ENCODE peak calls at places on chromosomes 6 and 20, in six cellular contexts. One of them, this sample, is unnamed.

GRCh38 chr6:122416825-122417224 is 17.4 kb downstream of the HSF2 start:
- DNase-seq in A549: no peak
- DNase-seq in H9: no peak
- DNase-seq in fibroblast of lung: no peak
- DNase-seq in SK-N-SH: no peak
- DNase-seq in keratinocyte: no peak
- DNase-seq in this sample: no peak

GRCh38 chr6:144284753-144285547 is at the start of gene UTRN:
- DNase-seq in keratinocyte: no peak
- DNase-seq in H9: peak
- DNase-seq in fibroblast of lung: peak
- DNase-seq in A549: peak
- DNase-seq in SK-N-SH: peak
- DNase-seq in this sample: no peak

GRCh38 chr6:33313105-33313708 is 671 bp downstream of the TAPBP start:
- DNase-seq in A549: no peak
- DNase-seq in H9: peak
- DNase-seq in keratinocyte: no peak
- DNase-seq in fibroblast of lung: peak
- DNase-seq in SK-N-SH: peak
- DNase-seq in this sample: peak

GRCh38 chr20:59825944-59826759 is 107.3 kb downstream of the SYCP2 start:
- DNase-seq in H9: peak
- DNase-seq in A549: no peak
- DNase-seq in SK-N-SH: peak
- DNase-seq in fibroblast of lung: no peak
- DNase-seq in keratinocyte: peak
- DNase-seq in this sample: no peak

GRCh38 chr20:52191132-52191435 is 495 bp downstream of the ZFP64 start:
- DNase-seq in H9: no peak
- DNase-seq in fibroblast of lung: no peak
- DNase-seq in keratinocyte: no peak
- DNase-seq in SK-N-SH: no peak
- DNase-seq in A549: no peak
- DNase-seq in this sample: no peak

GRCh38 chr6:15892369-15892768 is 229.5 kb upstream of the DTNBP1 start:
- DNase-seq in A549: no peak
- DNase-seq in SK-N-SH: no peak
- DNase-seq in fibroblast of lung: no peak
- DNase-seq in keratinocyte: no peak
- DNase-seq in H9: no peak
- DNase-seq in this sample: no peak

GRCh38 chr20:63273635-63274380 is 1.2 kb downstream of the ARFGAP1 start:
- DNase-seq in SK-N-SH: no peak
- DNase-seq in A549: peak
- DNase-seq in fibroblast of lung: peak
- DNase-seq in H9: no peak
- DNase-seq in keratinocyte: no peak
- DNase-seq in this sample: no peak

GRCh38 chr20:62123450-62124118 is 1.3 kb downstream of the LSM14B start:
- DNase-seq in SK-N-SH: no peak
- DNase-seq in fibroblast of lung: peak
- DNase-seq in keratinocyte: no peak
- DNase-seq in A549: no peak
- DNase-seq in H9: no peak
- DNase-seq in this sample: no peak

GRCh38 chr6:5249451-5250122 is 11.2 kb downstream of the LYRM4 start:
- DNase-seq in SK-N-SH: no peak
- DNase-seq in H9: no peak
- DNase-seq in A549: no peak
- DNase-seq in keratinocyte: no peak
- DNase-seq in fibroblast of lung: peak
- DNase-seq in this sample: no peak

GRCh38 chr6:13398421-13398994 is 70.2 kb upstream of the TBC1D7 start:
- DNase-seq in SK-N-SH: peak
- DNase-seq in fibroblast of lung: no peak
- DNase-seq in keratinocyte: no peak
- DNase-seq in A549: no peak
- DNase-seq in H9: peak
- DNase-seq in this sample: no peak

GRCh38 chr6:43219119-43219518 is 10.2 kb downstream of the DNPH1 start:
- DNase-seq in SK-N-SH: no peak
- DNase-seq in keratinocyte: no peak
- DNase-seq in A549: no peak
- DNase-seq in fibroblast of lung: no peak
- DNase-seq in H9: no peak
- DNase-seq in this sample: no peak

GRCh38 chr6:105981002-105981887 is 104.9 kb upstream of the PRDM1 start:
- DNase-seq in fibroblast of lung: peak
- DNase-seq in SK-N-SH: peak
- DNase-seq in A549: no peak
- DNase-seq in keratinocyte: no peak
- DNase-seq in H9: peak
- DNase-seq in this sample: no peak

GRCh38 chr6:22042713-22043112 is 254.1 kb downstream of the PRL start:
- DNase-seq in fibroblast of lung: peak
- DNase-seq in SK-N-SH: no peak
- DNase-seq in H9: no peak
- DNase-seq in keratinocyte: no peak
- DNase-seq in A549: no peak
- DNase-seq in this sample: no peak

GRCh38 chr20:44734938-44735337 is 10.7 kb upstream of the KCNK15 start:
- DNase-seq in fibroblast of lung: peak
- DNase-seq in H9: no peak
- DNase-seq in keratinocyte: no peak
- DNase-seq in A549: peak
- DNase-seq in SK-N-SH: no peak
- DNase-seq in this sample: no peak

GRCh38 chr20:34578040-34578439 is 19.5 kb downstream of the MAP1LC3A start:
- DNase-seq in H9: no peak
- DNase-seq in SK-N-SH: no peak
- DNase-seq in A549: no peak
- DNase-seq in fibroblast of lung: no peak
- DNase-seq in keratinocyte: no peak
- DNase-seq in this sample: no peak

GRCh38 chr20:34579936-34580587 is 21.5 kb downstream of the MAP1LC3A start:
- DNase-seq in H9: no peak
- DNase-seq in A549: no peak
- DNase-seq in fibroblast of lung: peak
- DNase-seq in SK-N-SH: no peak
- DNase-seq in keratinocyte: no peak
- DNase-seq in this sample: peak

GRCh38 chr20:34578521-34579147 is 20.1 kb downstream of the MAP1LC3A start:
- DNase-seq in SK-N-SH: no peak
- DNase-seq in A549: no peak
- DNase-seq in H9: no peak
- DNase-seq in fibroblast of lung: no peak
- DNase-seq in keratinocyte: no peak
- DNase-seq in this sample: no peak

GRCh38 chr20:34580588-34580940 is 22.0 kb downstream of the MAP1LC3A start:
- DNase-seq in keratinocyte: no peak
- DNase-seq in H9: no peak
- DNase-seq in SK-N-SH: no peak
- DNase-seq in fibroblast of lung: no peak
- DNase-seq in A549: no peak
- DNase-seq in this sample: no peak

GRCh38 chr20:34579191-34579661 is 20.7 kb downstream of the MAP1LC3A start:
- DNase-seq in H9: no peak
- DNase-seq in keratinocyte: peak
- DNase-seq in A549: peak
- DNase-seq in fibroblast of lung: peak
- DNase-seq in SK-N-SH: no peak
- DNase-seq in this sample: no peak
- TF ChIP-seq CTCF in H9: no peak
- TF ChIP-seq CTCF in keratinocyte: peak
- TF ChIP-seq CTCF in A549: peak
- TF ChIP-seq CTCF in fibroblast of lung: peak
- TF ChIP-seq CTCF in SK-N-SH: peak
- TF ChIP-seq CTCF in this sample: no peak

GRCh38 chr6:36095497-36096391 is 34.6 kb upstream of the MAPK13 start:
- DNase-seq in keratinocyte: no peak
- DNase-seq in SK-N-SH: no peak
- DNase-seq in H9: no peak
- DNase-seq in A549: peak
- DNase-seq in fibroblast of lung: no peak
- DNase-seq in this sample: no peak
- H3K4me2 ChIP-seq in keratinocyte: no peak
- H3K4me2 ChIP-seq in SK-N-SH: no peak
- H3K4me2 ChIP-seq in H9: no peak
- H3K4me2 ChIP-seq in A549: peak
- H3K4me2 ChIP-seq in fibroblast of lung: no peak
- H3K4me2 ChIP-seq in this sample: no peak

DNA sequence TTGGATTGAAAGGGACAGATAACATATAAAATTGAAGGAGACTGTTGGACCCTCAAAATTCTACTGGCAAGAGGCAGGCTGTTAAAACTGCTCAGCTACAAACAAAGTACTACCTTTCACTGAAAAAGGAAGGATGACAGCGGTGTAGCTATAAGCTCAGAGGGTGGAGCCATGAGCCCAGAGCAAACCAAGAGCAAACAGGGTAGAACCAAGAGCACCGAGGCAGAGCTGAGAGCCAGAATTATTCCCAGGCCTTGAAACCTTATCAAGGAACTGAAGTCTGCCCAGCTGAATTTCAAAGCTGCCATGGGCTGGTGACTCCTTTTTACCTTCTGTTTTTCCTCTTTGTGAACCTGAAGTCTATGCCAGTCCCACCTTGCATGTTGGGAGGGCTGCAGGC is 74.7 kb upstream of the SLC4A11 start:
- DNase-seq in A549: no peak
- DNase-seq in fibroblast of lung: no peak
- DNase-seq in H9: no peak
- DNase-seq in keratinocyte: no peak
- DNase-seq in SK-N-SH: no peak
- DNase-seq in this sample: no peak
- TF ChIP-seq CTCF in A549: no peak
- TF ChIP-seq CTCF in fibroblast of lung: no peak
- TF ChIP-seq CTCF in H9: no peak
- TF ChIP-seq CTCF in keratinocyte: no peak
- TF ChIP-seq CTCF in SK-N-SH: no peak
- TF ChIP-seq CTCF in this sample: no peak

DNA sequence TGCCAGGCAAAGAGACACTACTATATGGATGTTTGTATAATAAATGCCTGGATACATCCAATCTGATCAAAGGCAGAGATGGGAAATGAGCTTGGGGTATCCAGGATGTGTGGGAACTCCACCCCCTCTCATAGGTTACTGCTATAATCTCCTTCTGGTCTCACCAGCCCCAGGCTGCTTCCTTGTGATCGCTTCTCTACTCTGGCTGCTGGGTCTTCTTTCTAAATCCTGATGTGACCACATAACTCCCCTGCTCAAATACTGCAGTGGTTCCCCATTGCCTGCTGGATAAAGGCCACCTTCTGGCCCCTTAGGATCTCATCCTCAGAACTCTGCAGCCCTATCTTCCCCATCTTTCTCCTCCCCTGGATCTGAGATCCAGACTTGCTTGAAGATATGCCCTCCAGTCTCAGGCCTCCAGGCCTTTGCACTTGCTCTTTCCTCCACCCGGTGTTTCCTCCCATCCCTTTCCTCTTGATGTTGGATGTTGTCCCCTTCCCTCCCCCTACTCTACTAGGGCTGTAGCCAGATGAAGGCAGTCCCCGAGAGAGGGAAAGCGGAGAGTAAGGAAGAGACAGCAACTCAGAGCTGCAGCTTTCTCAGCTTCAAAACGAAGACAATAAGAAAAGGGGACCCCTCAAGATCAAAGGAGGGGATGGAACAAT is 828 bp upstream of the XKR7 start:
- DNase-seq in keratinocyte: no peak
- DNase-seq in fibroblast of lung: no peak
- DNase-seq in H9: no peak
- DNase-seq in A549: no peak
- DNase-seq in SK-N-SH: peak
- DNase-seq in this sample: no peak
- H3K4me2 ChIP-seq in keratinocyte: no peak
- H3K4me2 ChIP-seq in fibroblast of lung: no peak
- H3K4me2 ChIP-seq in H9: peak
- H3K4me2 ChIP-seq in A549: no peak
- H3K4me2 ChIP-seq in SK-N-SH: no peak
- H3K4me2 ChIP-seq in this sample: no peak

GRCh38 chr6:49915035-49915434 is 48.7 kb upstream of the CRISP1 start:
- DNase-seq in SK-N-SH: peak
- DNase-seq in fibroblast of lung: no peak
- DNase-seq in A549: no peak
- DNase-seq in keratinocyte: no peak
- DNase-seq in H9: peak
- DNase-seq in this sample: no peak
- TF ChIP-seq CTCF in SK-N-SH: no peak
- TF ChIP-seq CTCF in fibroblast of lung: no peak
- TF ChIP-seq CTCF in A549: no peak
- TF ChIP-seq CTCF in keratinocyte: peak
- TF ChIP-seq CTCF in H9: no peak
- TF ChIP-seq CTCF in this sample: no peak

This sample was measured in OCI-LY7.